ENCODE peak calls at places on chromosomes 2 and 18, in six cellular contexts. R is HCT116, G is hepatocyte, N is PC-3, T is neural progenitor cell, L is SK-N-SH. J is an unnamed sample.

GRCh38 chr2:161954103-161954502 is 119.9 kb downstream of the DPP4 start:
- DNase-seq in R (no peak), G (no peak), N (no peak), T (no peak), L (no peak), J (peak)

GRCh38 chr2:176470713-176471112 is 201.5 kb downstream of the MTX2 start:
- DNase-seq in R (no peak), G (no peak), N (no peak), T (no peak), L (no peak), J (no peak)

GRCh38 chr2:73268368-73268830 is 15.9 kb downstream of the FBXO41 start:
- DNase-seq in R (no peak), G (no peak), N (no peak), T (no peak), L (no peak), J (no peak)

GRCh38 chr2:72012886-72013574 is 134.6 kb downstream of the CYP26B1 start:
- DNase-seq in R (no peak), G (peak), N (no peak), T (no peak), L (peak), J (no peak)

GRCh38 chr2:138531913-138532312 is 30.3 kb downstream of the SPOPL start:
- DNase-seq in R (no peak), G (peak), N (no peak), T (peak), L (peak), J (no peak)

GRCh38 chr18:79870369-79871025 is 72.8 kb downstream of the KCNG2 start:
- DNase-seq in R (no peak), G (no peak), N (no peak), T (no peak), L (peak), J (no peak)

GRCh38 chr2:191362841-191363240 is 117.6 kb downstream of the MYO1B start:
- DNase-seq in R (no peak), G (no peak), N (no peak), T (no peak), L (no peak), J (no peak)

GRCh38 chr2:165720526-165720925 is 73.5 kb downstream of the GALNT3 start:
- DNase-seq in R (no peak), G (no peak), N (no peak), T (no peak), L (no peak), J (no peak)

GRCh38 chr2:96147593-96148201 is 2.5 kb upstream of the DUSP2 start:
- DNase-seq in R (no peak), G (no peak), N (no peak), T (no peak), L (peak), J (no peak)

GRCh38 chr2:3349211-3349693 is 28.4 kb downstream of the EIPR1 start:
- DNase-seq in R (no peak), G (no peak), N (no peak), T (no peak), L (no peak), J (no peak)

GRCh38 chr18:54780970-54781369 is 47.3 kb upstream of the RAB27B start:
- DNase-seq in R (no peak), G (no peak), N (no peak), T (no peak), L (no peak), J (no peak)

GRCh38 chr2:108119026-108119425 is 120.7 kb upstream of the SULT1C3 start:
- DNase-seq in R (no peak), G (no peak), N (no peak), T (no peak), L (no peak), J (no peak)

GRCh38 chr2:168686485-168687191 is 115.8 kb upstream of the NOSTRIN start:
- DNase-seq in R (no peak), G (no peak), N (peak), T (no peak), L (no peak), J (no peak)

GRCh38 chr2:128472789-128473174 is 154.1 kb upstream of the HS6ST1 start:
- DNase-seq in R (no peak), G (no peak), N (no peak), T (peak), L (no peak), J (no peak)

GRCh38 chr2:188623995-188624643 is 332.4 kb downstream of the GULP1 start:
- DNase-seq in R (no peak), G (peak), N (no peak), T (no peak), L (no peak), J (no peak)

GRCh38 chr2:24840164-24840869 is 47.1 kb downstream of the CENPO start:
- DNase-seq in R (no peak), G (no peak), N (no peak), T (no peak), L (no peak), J (no peak)

GRCh38 chr2:175126661-175127060 is 41.3 kb downstream of the ATF2 start:
- DNase-seq in R (no peak), G (no peak), N (no peak), T (no peak), L (no peak), J (no peak)

GRCh38 chr2:189163889-189164288 is 15.7 kb downstream of the COL5A2 start:
- DNase-seq in R (no peak), G (no peak), N (peak), T (no peak), L (no peak), J (no peak)

GRCh38 chr2:71215447-71215846 is 11.5 kb downstream of the PAIP2B start:
- DNase-seq in R (no peak), G (no peak), N (peak), T (no peak), L (no peak), J (no peak)

GRCh38 chr2:219116776-219117646 is 43.6 kb downstream of the NHEJ1 start:
- DNase-seq in R (no peak), G (peak), N (no peak), T (no peak), L (no peak), J (no peak)

GRCh38 chr2:14909795-14910194 is 277.3 kb downstream of the LRATD1 start:
- DNase-seq in R (no peak), G (no peak), N (no peak), T (no peak), L (peak), J (no peak)

GRCh38 chr2:25582079-25582830 is 91.1 kb downstream of the DTNB start:
- DNase-seq in R (no peak), G (no peak), N (no peak), T (no peak), L (no peak), J (no peak)

GRCh38 chr2:138356178-138356577 is 145.4 kb upstream of the SPOPL start:
- DNase-seq in R (no peak), G (peak), N (no peak), T (no peak), L (no peak), J (no peak)

GRCh38 chr2:132605236-132606180 is 64.5 kb downstream of the LYPD1 start:
- DNase-seq in R (no peak), G (no peak), N (no peak), T (no peak), L (no peak), J (no peak)

GRCh38 chr2:204533629-204534370 is 11.5 kb upstream of the PARD3B start:
- DNase-seq in R (no peak), G (no peak), N (peak), T (no peak), L (no peak), J (no peak)

GRCh38 chr2:85699325-85699724 is 5.2 kb downstream of the GNLY start:
- DNase-seq in R (no peak), G (no peak), N (no peak), T (no peak), L (no peak), J (no peak)

GRCh38 chr2:67448648-67449047 is 51.5 kb downstream of the ETAA1 start:
- DNase-seq in R (no peak), G (no peak), N (no peak), T (no peak), L (no peak), J (no peak)

GRCh38 chr2:67446504-67446911 is 49.4 kb downstream of the ETAA1 start:
- DNase-seq in R (no peak), G (peak), N (peak), T (no peak), L (no peak), J (no peak)

GRCh38 chr2:67451086-67451832 is 54.1 kb downstream of the ETAA1 start:
- DNase-seq in R (no peak), G (peak), N (peak), T (no peak), L (no peak), J (no peak)

GRCh38 chr2:67445652-67446268 is 48.6 kb downstream of the ETAA1 start:
- DNase-seq in R (no peak), G (no peak), N (peak), T (no peak), L (no peak), J (no peak)
- TF ChIP-seq EZH2phosphoT487 in R (no peak), G (no peak), N (no peak), T (no peak), L (no peak), J (no peak)

DNA sequence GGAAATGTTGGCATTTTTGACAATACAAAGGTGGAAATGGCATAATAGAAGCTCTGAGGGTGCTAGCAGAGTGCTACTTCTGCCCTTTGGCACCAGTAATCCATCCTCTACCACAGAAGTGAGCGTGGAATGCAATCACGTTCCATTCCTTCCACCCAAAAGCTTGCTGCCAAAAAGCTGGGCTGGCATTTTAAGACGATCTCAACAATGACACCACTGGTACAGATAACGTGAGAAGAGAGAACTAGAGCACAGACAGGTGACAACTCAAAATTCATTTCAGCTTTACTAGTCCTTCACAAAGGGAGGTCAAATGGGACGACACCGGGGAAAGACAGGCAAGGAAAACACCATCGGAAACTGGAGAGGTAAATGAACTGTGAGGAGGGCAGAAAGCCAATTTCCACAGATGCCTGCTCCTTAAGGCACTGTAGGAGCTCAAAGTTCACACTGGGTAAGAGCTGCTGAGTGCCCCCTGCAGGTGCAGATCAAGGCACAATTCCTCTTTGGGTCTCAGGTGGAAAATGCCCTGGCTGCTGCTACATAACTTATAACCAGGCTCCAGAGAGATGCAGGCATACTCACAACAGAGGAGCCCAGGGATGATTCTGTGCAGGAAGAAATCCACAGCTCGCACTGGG is 50.7 kb upstream of the RNU4ATAC start:
- DNase-seq in R (no peak), G (peak), N (no peak), T (peak), L (peak), J (no peak)
- TF ChIP-seq CTCF in R (peak), G (peak), N (peak), T (peak), L (peak), J (no peak)

GRCh38 chr2:122422384-122422991 is 667.0 kb downstream of the TSN start:
- DNase-seq in R (no peak), G (no peak), N (no peak), T (no peak), L (no peak), J (no peak)
- TF ChIP-seq EZH2phosphoT487 in R (no peak), G (no peak), N (no peak), T (no peak), L (no peak), J (no peak)

GRCh38 chr2:235494716-235495372 is 1.0 kb downstream of the AGAP1 start:
- DNase-seq in R (no peak), G (peak), N (peak), T (peak), L (peak), J (no peak)

GRCh38 chr2:235496239-235496621 is 2.4 kb downstream of the AGAP1 start:
- DNase-seq in R (no peak), G (no peak), N (peak), T (no peak), L (no peak), J (peak)

GRCh38 chr2:235493775-235494715 is at the start of gene AGAP1:
- DNase-seq in R (peak), G (peak), N (peak), T (peak), L (peak), J (peak)

GRCh38 chr2:235497096-235497495 is 3.3 kb downstream of the AGAP1 start:
- DNase-seq in R (no peak), G (no peak), N (no peak), T (no peak), L (no peak), J (peak)

DNA sequence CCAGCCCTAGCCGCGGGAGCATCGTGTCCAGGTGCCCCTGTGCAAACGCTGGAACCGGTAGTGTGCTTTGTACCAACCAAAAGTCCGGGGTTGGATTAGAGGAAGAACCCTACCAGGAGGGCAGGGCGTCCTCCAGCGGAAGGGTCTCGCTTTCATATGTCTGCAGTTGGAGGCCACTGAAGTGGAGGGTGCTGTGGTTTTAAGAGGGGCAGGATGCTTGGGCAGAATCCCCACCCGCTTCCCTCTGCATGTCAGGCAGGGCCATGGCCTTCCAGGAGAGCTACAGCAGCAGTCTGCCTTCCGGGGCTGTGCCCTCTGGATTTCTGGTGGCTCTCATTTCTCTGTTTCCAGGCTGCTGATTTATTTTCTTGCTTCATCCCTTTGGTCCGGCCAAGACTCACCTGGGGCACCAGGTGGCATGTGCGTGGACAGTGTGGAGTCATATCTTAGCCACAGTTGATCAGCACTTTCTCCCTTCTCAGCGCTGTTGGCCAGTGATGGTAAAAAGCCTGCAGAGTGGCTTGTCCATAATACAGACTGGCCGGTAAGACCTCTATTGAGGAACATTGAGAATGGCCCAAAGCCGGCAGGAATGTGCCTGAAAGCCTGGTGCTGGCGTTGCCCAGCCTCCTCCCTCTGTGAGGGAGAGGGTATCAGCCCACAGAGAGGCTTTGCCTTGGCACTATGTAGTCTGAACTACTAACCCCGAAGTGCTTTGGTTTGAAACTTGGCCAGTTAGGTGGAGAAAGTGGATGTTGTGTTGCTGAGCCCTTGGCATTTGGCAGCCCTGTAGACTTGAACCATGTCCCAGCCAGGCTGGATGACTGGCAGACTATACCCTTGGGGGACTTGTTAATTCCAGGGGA is 1.8 kb downstream of the AGAP1 start:
- DNase-seq in R (no peak), G (no peak), N (peak), T (peak), L (no peak), J (peak)
- TF ChIP-seq CTCF in R (no peak), G (peak), N (no peak), T (no peak), L (no peak), J (no peak)

GRCh38 chr2:56680971-56681631 is 497.3 kb downstream of the CCDC85A start:
- DNase-seq in R (no peak), G (no peak), N (peak), T (no peak), L (no peak), J (no peak)

GRCh38 chr2:56684371-56684770 is 500.6 kb downstream of the CCDC85A start:
- DNase-seq in R (no peak), G (no peak), N (no peak), T (peak), L (no peak), J (no peak)

GRCh38 chr2:56685205-56685604 is 501.4 kb downstream of the CCDC85A start:
- DNase-seq in R (no peak), G (no peak), N (no peak), T (no peak), L (no peak), J (no peak)

GRCh38 chr2:56682397-56682760 is 498.6 kb downstream of the CCDC85A start:
- DNase-seq in R (no peak), G (no peak), N (no peak), T (no peak), L (no peak), J (no peak)

DNA sequence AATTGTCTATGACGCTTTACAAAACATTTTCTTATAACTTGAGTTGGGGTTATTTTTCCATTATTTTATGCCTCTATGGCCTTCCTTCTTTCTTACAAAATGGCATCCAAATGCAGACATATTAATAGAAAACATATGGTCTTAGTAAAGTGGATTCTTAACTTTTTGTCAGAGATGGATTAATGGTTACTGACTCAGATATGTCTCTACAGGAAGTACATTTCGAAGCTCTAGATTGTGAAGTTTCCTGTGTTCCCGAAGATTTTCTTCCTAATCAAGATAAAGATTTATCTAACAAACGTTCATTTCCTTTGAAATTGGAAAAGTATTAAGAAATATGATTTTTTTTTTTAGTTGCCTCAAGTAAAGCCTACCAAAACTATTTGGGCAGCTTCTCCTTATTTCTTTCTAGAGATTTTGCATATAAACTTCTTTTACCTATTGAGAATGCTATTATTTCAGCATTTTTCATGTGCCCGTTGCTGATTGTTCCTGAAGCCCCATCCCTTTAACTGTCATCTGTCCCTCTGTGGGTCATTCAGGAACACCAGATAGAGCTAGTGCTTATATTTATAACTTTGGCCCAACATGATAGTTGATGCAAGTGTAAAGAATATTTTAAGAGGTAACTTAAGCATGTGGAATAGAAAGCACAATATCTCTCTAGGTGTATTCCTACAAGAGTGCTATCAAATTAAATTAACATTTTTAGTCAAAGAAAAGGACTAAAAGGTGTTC is 498.0 kb downstream of the CCDC85A start:
- DNase-seq in R (no peak), G (no peak), N (peak), T (no peak), L (no peak), J (no peak)
- TF ChIP-seq EZH2phosphoT487 in R (no peak), G (no peak), N (no peak), T (no peak), L (no peak), J (no peak)

GRCh38 chr2:133780099-133780996 is 212.1 kb upstream of the NCKAP5 start:
- DNase-seq in R (peak), G (peak), N (peak), T (peak), L (peak), J (peak)
- TF ChIP-seq CTCF in R (peak), G (peak), N (peak), T (peak), L (peak), J (peak)